ENCODE peak calls at places on chromosomes 4 and X, in six cellular contexts. H is K562, V is MCF 10A, Z is lung, T is tibial artery, F is mammary epithelial cell. Y is an unnamed sample.

GRCh38 chr4:107740950-107741701 is 21.1 kb upstream of the PAPSS1 start:
- DNase-seq in Z (no peak), F (no peak), V (no peak), H (no peak), T (peak), Y (peak)

GRCh38 chrX:123993326-123993725 is 31.8 kb downstream of the STAG2 start:
- DNase-seq in T (no peak), F (peak), V (peak), Z (no peak), H (no peak), Y (no peak)

GRCh38 chr4:85681194-85681803 is 206.3 kb downstream of the ARHGAP24 start:
- DNase-seq in T (peak), H (no peak), V (peak), Z (peak), F (peak), Y (no peak)

GRCh38 chr4:28834120-28834519 is 1886.0 kb upstream of the PCDH7 start:
- DNase-seq in H (no peak), Z (no peak), T (no peak), F (no peak), V (no peak), Y (no peak)

GRCh38 chr4:174607792-174608191 is 85.5 kb upstream of the HPGD start:
- DNase-seq in H (no peak), Z (no peak), T (no peak), V (no peak), F (no peak), Y (no peak)

GRCh38 chrX:107324493-107325310 is 118.3 kb downstream of the DNAAF6 start:
- DNase-seq in H (peak), T (peak), F (peak), Z (no peak), V (peak), Y (no peak)

GRCh38 chr4:123624959-123625358 is 228.4 kb downstream of the SPRY1 start:
- DNase-seq in Z (no peak), T (no peak), H (no peak), V (no peak), F (no peak), Y (no peak)

GRCh38 chr4:28772066-28772465 is 1911.4 kb downstream of the STIM2 start:
- DNase-seq in H (no peak), T (no peak), V (peak), F (peak), Z (no peak), Y (no peak)

GRCh38 chr4:5787311-5787710 is 76.3 kb downstream of the EVC start:
- DNase-seq in Z (no peak), H (no peak), V (no peak), F (no peak), T (no peak), Y (peak)

GRCh38 chr4:121739575-121739974 is 25.4 kb downstream of the SMIM43 start:
- DNase-seq in F (no peak), Z (no peak), H (no peak), T (no peak), V (no peak), Y (no peak)

GRCh38 chrX:9902651-9903050 is 64.5 kb upstream of the CLDN34 start:
- DNase-seq in T (no peak), Z (no peak), H (no peak), V (peak), F (peak), Y (no peak)

GRCh38 chrX:104113237-104113965 is 1.1 kb downstream of the ZCCHC18 start:
- DNase-seq in H (peak), V (peak), F (peak), T (peak), Z (peak), Y (no peak)

GRCh38 chr4:111652986-111653385 is 492.3 kb upstream of the FAM241A start:
- DNase-seq in T (no peak), V (no peak), Z (no peak), F (no peak), H (no peak), Y (no peak)

GRCh38 chrX:78517124-78517523 is 142.0 kb downstream of the RTL3 start:
- DNase-seq in H (no peak), F (peak), V (no peak), T (no peak), Z (no peak), Y (no peak)

GRCh38 chr4:145956288-145956890 is 17.8 kb upstream of the ZNF827 start:
- DNase-seq in V (peak), H (peak), T (no peak), Z (no peak), F (peak), Y (no peak)

GRCh38 chr4:184574861-184575260 is 74.4 kb downstream of the CASP3 start:
- DNase-seq in V (no peak), Z (no peak), F (no peak), T (no peak), H (no peak), Y (no peak)

GRCh38 chrX:54495814-54496516 is at the start of gene FGD1:
- DNase-seq in Z (peak), F (peak), V (peak), T (peak), H (peak), Y (no peak)

GRCh38 chr4:101977096-101977495 is 186.6 kb downstream of the BANK1 start:
- DNase-seq in T (peak), F (peak), Z (peak), V (peak), H (no peak), Y (no peak)

GRCh38 chr4:81723927-81724587 is 252.3 kb upstream of the RASGEF1B start:
- DNase-seq in F (peak), H (no peak), T (peak), Z (no peak), V (peak), Y (no peak)

GRCh38 chrX:112233164-112233563 is 150.6 kb upstream of the TRPC5 start:
- DNase-seq in V (no peak), F (no peak), Z (no peak), H (no peak), T (no peak), Y (no peak)

GRCh38 chrX:12771445-12772069 is 19.7 kb upstream of the PRPS2 start:
- DNase-seq in Z (peak), H (peak), T (peak), V (no peak), F (no peak), Y (no peak)

GRCh38 chr4:113625902-113626301 is 135.6 kb downstream of the CAMK2D start:
- DNase-seq in T (no peak), H (no peak), F (no peak), V (no peak), Z (no peak), Y (no peak)

GRCh38 chrX:23900220-23900797 is 7.4 kb downstream of the APOO start:
- DNase-seq in F (peak), T (peak), V (peak), H (no peak), Z (no peak), Y (no peak)

GRCh38 chr4:183988874-183989273 is 83.8 kb downstream of the STOX2 start:
- DNase-seq in T (no peak), F (no peak), H (no peak), Z (no peak), V (no peak), Y (no peak)

GRCh38 chrX:154308108-154308946 is 12.7 kb downstream of the TKTL1 start:
- DNase-seq in H (peak), Z (peak), V (peak), F (peak), T (peak), Y (no peak)

GRCh38 chr4:142840516-142841123 is 5.5 kb downstream of the INPP4B start:
- DNase-seq in T (no peak), F (no peak), Z (no peak), V (peak), H (no peak), Y (no peak)

GRCh38 chr4:151809716-151810115 is 48.9 kb upstream of the GATB start:
- DNase-seq in H (no peak), F (no peak), Z (no peak), T (no peak), V (no peak), Y (no peak)

GRCh38 chr4:39975488-39976089 is 2.1 kb downstream of the PDS5A start:
- DNase-seq in Z (no peak), V (peak), F (peak), H (no peak), T (no peak), Y (no peak)

GRCh38 chrX:134144231-134144630 is 92.8 kb upstream of the CCDC160 start:
- DNase-seq in Z (no peak), V (peak), T (no peak), F (peak), H (no peak), Y (no peak)

GRCh38 chr4:187491959-187492358 is 503.6 kb upstream of the ZFP42 start:
- DNase-seq in H (no peak), Z (no peak), T (no peak), V (no peak), F (no peak), Y (no peak)

GRCh38 chr4:23728393-23728792 is 161.5 kb downstream of the PPARGC1A start:
- DNase-seq in V (peak), Z (no peak), H (no peak), T (no peak), F (peak), Y (no peak)

GRCh38 chrX:30307466-30307865 is 1.7 kb downstream of the NR0B1 start:
- DNase-seq in V (no peak), T (no peak), F (no peak), H (no peak), Z (no peak), Y (no peak)

GRCh38 chrX:30301203-30301602 is 8.0 kb downstream of the NR0B1 start:
- DNase-seq in F (no peak), Z (no peak), T (no peak), V (no peak), H (no peak), Y (no peak)

GRCh38 chrX:30301977-30302376 is 7.2 kb downstream of the NR0B1 start:
- DNase-seq in V (peak), T (no peak), Z (no peak), H (no peak), F (peak), Y (no peak)

GRCh38 chrX:30304866-30305265 is 4.3 kb downstream of the NR0B1 start:
- DNase-seq in F (no peak), Z (no peak), T (no peak), H (no peak), V (peak), Y (no peak)

DNA sequence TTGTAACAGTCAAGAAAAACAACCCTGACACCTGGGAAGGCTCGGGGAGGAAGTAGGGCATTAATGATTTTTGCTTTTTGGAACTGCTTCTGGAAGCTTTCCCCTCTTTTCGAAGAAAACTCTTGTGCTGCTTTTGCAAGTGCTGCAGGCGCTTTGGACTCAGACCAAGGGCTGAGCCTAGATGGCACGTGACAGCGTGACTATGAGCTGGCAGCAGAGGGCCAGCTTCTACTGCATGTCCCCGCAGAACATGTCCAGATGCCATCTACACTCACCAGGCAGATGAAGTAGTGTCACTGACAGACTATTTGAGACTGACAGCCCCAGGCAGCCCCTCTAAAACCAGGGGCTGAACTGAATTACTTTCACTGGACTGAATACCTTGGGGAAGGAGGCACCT is 6.2 kb downstream of the NR0B1 start:
- DNase-seq in T (no peak), V (peak), H (no peak), Z (no peak), F (peak), Y (no peak)
- TF ChIP-seq CTCF in T (no peak), V (no peak), H (no peak), Z (no peak), F (no peak), Y (no peak)

GRCh38 chrX:58025979-58026378 is 115.7 kb upstream of the ZXDA start:
- DNase-seq in Z (no peak), T (peak), V (peak), H (peak), F (peak), Y (no peak)
- TF ChIP-seq CTCF in Z (peak), T (peak), V (peak), H (peak), F (peak), Y (no peak)

GRCh38 chrX:135697614-135698013 is 15.8 kb upstream of the CT45A1 start:
- DNase-seq in F (no peak), Z (no peak), H (no peak), T (no peak), V (peak), Y (no peak)
- TF ChIP-seq CTCF in F (no peak), Z (no peak), H (peak), T (no peak), V (no peak), Y (no peak)

DNA sequence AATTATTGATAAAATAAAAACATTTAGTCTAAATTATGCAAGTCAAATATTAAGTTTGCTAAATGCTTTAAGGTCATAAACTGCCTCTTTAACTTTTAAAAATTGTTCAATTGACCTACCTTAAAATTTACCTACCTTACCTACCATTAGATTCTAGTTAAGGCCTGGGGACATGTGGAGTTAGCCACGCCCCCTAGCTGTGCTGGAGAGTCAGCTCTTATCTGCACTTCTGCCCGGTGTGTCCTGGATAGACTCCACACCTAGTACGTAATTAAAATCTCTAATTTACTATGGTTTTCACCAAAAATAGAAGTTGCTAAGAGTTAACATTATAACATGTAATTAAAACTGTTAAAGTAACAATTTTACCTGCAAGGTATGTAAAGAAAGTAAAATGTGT is 22.7 kb downstream of the TENM3 start:
- DNase-seq in H (no peak), F (no peak), Z (no peak), V (peak), T (no peak), Y (no peak)
- TF ChIP-seq CTCF in H (no peak), F (peak), Z (no peak), V (peak), T (no peak), Y (no peak)

DNA sequence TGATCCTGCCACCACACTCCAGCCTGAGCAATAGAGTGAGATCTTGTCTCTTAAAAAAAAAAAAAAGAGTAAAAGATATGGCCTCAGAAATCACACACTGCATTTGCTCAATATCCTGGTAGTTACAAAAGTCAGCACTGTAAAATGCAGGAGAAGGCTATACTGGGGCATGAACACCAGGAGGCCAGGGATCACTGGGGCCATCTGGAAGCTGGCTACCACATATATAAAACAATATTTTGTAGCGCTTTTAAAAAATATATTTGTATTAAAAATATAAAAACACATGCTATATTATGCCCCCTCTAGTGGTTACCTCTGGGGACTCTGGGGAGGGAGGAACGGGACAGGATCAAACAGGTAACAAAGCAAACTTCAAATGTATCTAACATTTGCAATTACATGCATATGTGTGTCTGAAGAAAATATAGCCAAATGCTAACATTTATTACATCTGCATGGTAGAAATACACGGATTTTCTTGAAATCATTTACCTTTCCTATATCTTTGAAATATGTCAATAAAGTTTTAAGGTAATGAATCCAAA is 4.0 kb downstream of the C4orf46 start:
- DNase-seq in H (peak), Z (no peak), T (no peak), F (peak), V (peak), Y (no peak)
- TF ChIP-seq CTCF in H (peak), Z (no peak), T (peak), F (peak), V (peak), Y (no peak)

GRCh38 chr4:65033899-65034298 is 624.6 kb upstream of the TECRL start:
- DNase-seq in Z (no peak), V (peak), T (no peak), H (no peak), F (no peak), Y (no peak)
- TF ChIP-seq CTCF in Z (no peak), V (no peak), T (no peak), H (no peak), F (no peak), Y (no peak)